ENCODE peak calls at places on chromosome 7, in five cellular contexts. V is A549, C is breast epithelium, M is uterus, H is suprapubic skin. D is an unnamed sample.

GRCh38 chr7:157397751-157398691 is 61.2 kb downstream of the DNAJB6 start:
- DNase-seq in C (no peak), V (peak), H (no peak), M (peak), D (peak)

GRCh38 chr7:28479507-28479947 is 67.2 kb downstream of the CREB5 start:
- DNase-seq in C (no peak), M (no peak), V (no peak), H (no peak), D (no peak)

GRCh38 chr7:70325509-70326101 is 727.3 kb downstream of the AUTS2 start:
- DNase-seq in C (no peak), H (no peak), M (peak), V (peak), D (peak)

GRCh38 chr7:88337556-88337955 is 30.9 kb upstream of the STEAP4 start:
- DNase-seq in C (no peak), H (no peak), M (no peak), V (no peak), D (no peak)

GRCh38 chr7:39904077-39904486 is 46.0 kb upstream of the CDK13 start:
- DNase-seq in H (no peak), V (no peak), C (no peak), M (no peak), D (no peak)

GRCh38 chr7:11751807-11752389 is 80.1 kb downstream of the THSD7A start:
- DNase-seq in V (peak), M (no peak), H (no peak), C (no peak), D (no peak)

GRCh38 chr7:147894271-147894670 is 696.3 kb upstream of the C7orf33 start:
- DNase-seq in V (no peak), C (no peak), H (no peak), M (no peak), D (no peak)

GRCh38 chr7:140610204-140611165 is 30.1 kb downstream of the DENND2A start:
- DNase-seq in H (no peak), M (no peak), C (no peak), V (no peak), D (no peak)

GRCh38 chr7:142942746-142943145 is 3.5 kb downstream of the LLCFC1 start:
- DNase-seq in V (no peak), H (no peak), C (no peak), M (no peak), D (no peak)

GRCh38 chr7:149734514-149735075 is 38.8 kb downstream of the ZNF467 start:
- DNase-seq in C (no peak), M (no peak), H (peak), V (no peak), D (peak)

GRCh38 chr7:192701-193536 is 548 bp downstream of the FAM20C start:
- DNase-seq in V (peak), M (no peak), H (no peak), C (no peak), D (no peak)

GRCh38 chr7:113819474-113819873 is 99.3 kb downstream of the PPP1R3A start:
- DNase-seq in V (no peak), H (no peak), C (no peak), M (no peak), D (no peak)

GRCh38 chr7:128093606-128094005 is 62.4 kb upstream of the LRRC4 start:
- DNase-seq in H (no peak), M (no peak), C (no peak), V (no peak), D (no peak)

GRCh38 chr7:48244902-48245301 is 73.6 kb downstream of the ABCA13 start:
- DNase-seq in M (no peak), H (no peak), C (no peak), V (no peak), D (no peak)

GRCh38 chr7:46387646-46388045 is 466.6 kb upstream of the IGFBP3 start:
- DNase-seq in M (no peak), H (no peak), V (no peak), C (no peak), D (no peak)

GRCh38 chr7:268991-269390 is 21.0 kb upstream of the FOXL3 start:
- DNase-seq in C (no peak), M (no peak), H (no peak), V (no peak), D (no peak)

GRCh38 chr7:43647314-43647691 is 64.4 kb downstream of the STK17A start:
- DNase-seq in C (no peak), H (no peak), M (no peak), V (no peak), D (peak)

GRCh38 chr7:10429516-10429915 is 544.2 kb upstream of the PHF14 start:
- DNase-seq in H (no peak), C (no peak), V (no peak), M (no peak), D (no peak)

GRCh38 chr7:24052572-24053223 is 231.3 kb upstream of the NPY start:
- DNase-seq in V (no peak), C (no peak), H (no peak), M (no peak), D (no peak)

GRCh38 chr7:5143935-5144903 is 45.8 kb upstream of the WIPI2 start:
- DNase-seq in C (no peak), M (no peak), V (no peak), H (peak), D (no peak)

GRCh38 chr7:130853503-130854279 is 119.7 kb upstream of the KLF14 start:
- DNase-seq in M (no peak), C (no peak), H (no peak), V (peak), D (no peak)

GRCh38 chr7:52684388-52684787 is 351.0 kb upstream of the POM121L12 start:
- DNase-seq in H (no peak), V (no peak), M (no peak), C (no peak), D (no peak)

GRCh38 chr7:37247881-37248280 is 200.8 kb downstream of the ELMO1 start:
- DNase-seq in C (no peak), M (no peak), H (no peak), V (peak), D (no peak)

GRCh38 chr7:117470777-117471176 is 9.0 kb upstream of the CFTR start:
- DNase-seq in V (no peak), C (no peak), M (no peak), H (no peak), D (peak)

GRCh38 chr7:5591547-5591899 is 167.9 kb upstream of the TNRC18 start:
- DNase-seq in V (peak), C (peak), H (no peak), M (no peak), D (peak)

GRCh38 chr7:30799206-30799975 is 28.2 kb downstream of the MINDY4 start:
- DNase-seq in H (peak), V (no peak), M (peak), C (no peak), D (peak)

GRCh38 chr7:22896917-22897316 is 74.3 kb upstream of the TOMM7 start:
- DNase-seq in C (no peak), V (no peak), H (no peak), M (no peak), D (no peak)

GRCh38 chr7:1675036-1675671 is 5.1 kb downstream of the ELFN1 start:
- DNase-seq in M (no peak), V (no peak), H (peak), C (no peak), D (peak)

GRCh38 chr7:148700693-148701092 is 2.0 kb downstream of the CUL1 start:
- DNase-seq in C (no peak), H (no peak), V (peak), M (no peak), D (no peak)

GRCh38 chr7:151924508-151924907 is 31.7 kb upstream of the GALNTL5 start:
- DNase-seq in M (no peak), H (no peak), V (no peak), C (no peak), D (no peak)

GRCh38 chr7:2175514-2175913 is 57.2 kb downstream of the MAD1L1 start:
- DNase-seq in C (peak), H (no peak), M (peak), V (peak), D (peak)

GRCh38 chr7:98613601-98614425 is 3.3 kb upstream of the NPTX2 start:
- DNase-seq in V (peak), C (no peak), H (no peak), M (no peak), D (no peak)

GRCh38 chr7:43952028-43952427 is 25.8 kb downstream of the UBE2D4 start:
- DNase-seq in V (no peak), C (no peak), H (no peak), M (no peak), D (no peak)

GRCh38 chr7:70042533-70042932 is 444.3 kb downstream of the AUTS2 start:
- DNase-seq in M (no peak), H (no peak), V (no peak), C (no peak), D (no peak)

GRCh38 chr7:76338298-76339084 is 20.3 kb downstream of the YWHAG start:
- DNase-seq in H (no peak), V (no peak), C (no peak), M (no peak), D (no peak)
- H3K27ac ChIP-seq in H (no peak), V (peak), C (no peak), M (peak), D (peak)

GRCh38 chr7:32958046-32959025 is 1.1 kb downstream of the FKBP9 start:
- DNase-seq in V (peak), C (no peak), M (peak), H (peak), D (peak)

GRCh38 chr7:32952876-32953275 is 4.4 kb upstream of the FKBP9 start:
- DNase-seq in C (no peak), M (no peak), H (no peak), V (no peak), D (no peak)

DNA sequence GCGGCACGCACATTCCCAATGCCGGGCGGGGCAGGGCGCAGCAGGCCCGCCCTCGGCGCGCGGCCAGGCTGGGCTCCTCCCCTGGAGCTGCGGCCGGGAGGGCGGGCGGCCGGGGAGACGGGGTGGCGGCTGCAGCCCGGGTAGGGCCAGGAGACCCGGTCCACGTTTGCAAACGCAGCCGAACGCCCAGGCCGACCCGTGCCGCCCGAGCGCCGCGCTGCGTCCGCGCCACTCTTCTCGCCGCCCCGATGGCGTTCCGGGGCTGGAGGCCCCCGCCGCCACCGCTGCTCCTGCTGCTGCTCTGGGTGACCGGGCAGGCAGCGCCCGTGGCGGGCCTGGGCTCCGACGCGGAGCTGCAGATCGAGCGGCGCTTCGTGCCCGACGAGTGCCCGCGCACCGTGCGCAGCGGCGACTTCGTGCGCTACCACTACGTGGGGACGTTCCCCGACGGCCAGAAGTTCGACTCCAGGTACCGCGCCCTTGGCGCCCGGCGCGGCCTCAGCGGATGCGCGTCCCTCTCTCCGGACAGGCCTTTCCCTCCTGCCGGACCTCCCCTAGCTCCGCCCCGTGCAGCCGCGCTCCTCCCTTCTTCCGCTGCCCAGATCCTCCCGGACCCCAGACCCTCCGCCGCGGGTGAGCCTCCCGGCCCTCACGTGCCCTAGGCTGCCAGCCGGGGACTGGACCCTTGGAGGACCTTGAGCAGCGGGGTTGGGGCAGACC is at the start of gene FKBP9:
- DNase-seq in H (peak), M (peak), V (peak), C (peak), D (peak)
- TF ChIP-seq POLR2A in H (no peak), M (peak), V (peak), C (no peak), D (peak)

GRCh38 chr7:96174812-96175211 is 147.1 kb downstream of the SLC25A13 start:
- DNase-seq in M (no peak), H (no peak), V (no peak), C (no peak), D (no peak)
- H3K27ac ChIP-seq in M (no peak), H (no peak), V (no peak), C (no peak), D (no peak)

DNA sequence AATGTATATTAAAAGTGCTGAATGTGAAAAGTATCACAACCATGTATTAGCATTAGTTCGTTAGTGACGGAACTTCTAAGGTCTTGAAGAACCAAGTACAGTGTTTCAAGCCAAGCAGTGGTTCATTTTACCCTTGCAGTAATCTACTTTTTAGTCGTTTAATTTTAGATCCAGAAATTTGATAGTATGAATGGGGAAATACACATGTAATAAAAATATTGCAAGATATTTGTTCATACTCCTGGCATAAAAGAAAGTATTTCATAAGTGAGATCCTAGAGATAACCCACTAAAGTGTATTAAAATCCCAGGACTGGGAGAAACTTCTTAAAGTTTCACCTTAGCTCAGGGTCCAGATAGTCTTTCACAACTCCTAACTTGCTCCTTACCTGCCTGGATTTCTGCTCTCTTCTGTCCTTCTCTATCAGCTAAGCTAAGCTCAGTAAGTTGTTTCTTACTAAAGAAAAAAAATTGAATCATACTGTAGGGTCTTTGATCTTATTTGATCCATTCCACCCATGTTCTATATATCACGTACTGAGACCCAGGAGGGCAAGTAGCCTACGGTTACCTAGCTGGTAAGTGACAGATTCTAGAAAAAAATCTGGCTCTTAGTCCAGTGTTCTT is 1.5 kb downstream of the BCAP29 start:
- DNase-seq in M (no peak), C (no peak), V (no peak), H (no peak), D (no peak)
- TF ChIP-seq POLR2A in M (no peak), C (no peak), V (no peak), H (no peak), D (no peak)

DNA sequence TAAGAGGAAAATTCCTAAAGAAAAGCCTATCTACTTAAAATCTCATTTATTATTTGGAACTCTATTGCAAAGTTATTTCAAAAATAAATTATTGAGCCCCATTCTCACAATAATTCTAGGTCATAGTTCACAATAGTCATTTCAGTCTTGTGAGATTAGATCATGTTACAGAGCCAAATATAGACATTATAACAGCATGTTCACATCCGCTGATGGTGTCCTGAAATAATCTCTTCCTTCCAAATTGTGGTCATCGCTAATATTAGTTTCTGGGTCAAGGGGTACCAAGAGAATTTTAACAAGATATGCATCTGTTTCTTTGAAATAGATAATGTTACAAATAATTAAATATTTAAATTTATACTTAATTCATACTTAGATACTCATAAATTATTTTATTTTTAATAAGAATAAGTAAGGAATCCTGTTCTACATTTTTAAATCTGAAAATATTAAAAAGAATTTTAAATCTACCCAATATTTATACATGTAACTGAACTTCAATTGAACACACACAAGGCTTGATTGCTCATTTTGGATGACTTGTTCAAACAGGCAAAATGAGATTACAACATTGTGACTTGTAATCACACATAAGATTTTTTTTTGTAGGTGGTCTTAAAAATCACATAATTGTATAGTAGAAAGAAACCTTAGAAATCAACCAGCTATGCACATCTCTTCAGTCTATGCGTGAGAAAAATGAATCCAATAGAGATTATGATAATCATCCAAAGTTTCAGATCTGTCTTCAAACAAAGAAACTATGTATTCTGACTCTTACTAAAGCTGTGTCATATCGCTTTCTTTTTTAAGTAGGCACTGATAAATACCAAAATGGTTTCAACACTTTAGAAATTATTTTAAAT is 13.1 kb downstream of the GNAT3 start:
- DNase-seq in V (no peak), C (no peak), H (no peak), M (no peak), D (no peak)
- H3K27ac ChIP-seq in V (peak), C (peak), H (peak), M (peak), D (peak)

GRCh38 chr7:100829150-100829716 is 1.9 kb upstream of the EPHB4 start:
- DNase-seq in V (no peak), M (peak), H (no peak), C (no peak), D (peak)

GRCh38 chr7:100826546-100827329 is 585 bp downstream of the EPHB4 start:
- DNase-seq in H (no peak), M (peak), C (no peak), V (no peak), D (no peak)

GRCh38 chr7:100825215-100825671 is 2.1 kb downstream of the EPHB4 start:
- DNase-seq in C (no peak), H (no peak), V (no peak), M (peak), D (peak)

GRCh38 chr7:100825760-100826545 is 1.4 kb downstream of the EPHB4 start:
- DNase-seq in H (no peak), C (no peak), V (peak), M (no peak), D (no peak)

GRCh38 chr7:100827330-100828226 is at the start of gene EPHB4:
- DNase-seq in H (peak), C (peak), M (peak), V (peak), D (peak)
- TF ChIP-seq POLR2A in H (no peak), C (no peak), M (peak), V (peak), D (peak)

GRCh38 chr7:73622527-73622908 is 1.8 kb downstream of the MLXIPL start:
- DNase-seq in C (no peak), H (no peak), V (no peak), M (no peak), D (no peak)
- H3K27ac ChIP-seq in C (no peak), H (no peak), V (peak), M (no peak), D (no peak)

DNA sequence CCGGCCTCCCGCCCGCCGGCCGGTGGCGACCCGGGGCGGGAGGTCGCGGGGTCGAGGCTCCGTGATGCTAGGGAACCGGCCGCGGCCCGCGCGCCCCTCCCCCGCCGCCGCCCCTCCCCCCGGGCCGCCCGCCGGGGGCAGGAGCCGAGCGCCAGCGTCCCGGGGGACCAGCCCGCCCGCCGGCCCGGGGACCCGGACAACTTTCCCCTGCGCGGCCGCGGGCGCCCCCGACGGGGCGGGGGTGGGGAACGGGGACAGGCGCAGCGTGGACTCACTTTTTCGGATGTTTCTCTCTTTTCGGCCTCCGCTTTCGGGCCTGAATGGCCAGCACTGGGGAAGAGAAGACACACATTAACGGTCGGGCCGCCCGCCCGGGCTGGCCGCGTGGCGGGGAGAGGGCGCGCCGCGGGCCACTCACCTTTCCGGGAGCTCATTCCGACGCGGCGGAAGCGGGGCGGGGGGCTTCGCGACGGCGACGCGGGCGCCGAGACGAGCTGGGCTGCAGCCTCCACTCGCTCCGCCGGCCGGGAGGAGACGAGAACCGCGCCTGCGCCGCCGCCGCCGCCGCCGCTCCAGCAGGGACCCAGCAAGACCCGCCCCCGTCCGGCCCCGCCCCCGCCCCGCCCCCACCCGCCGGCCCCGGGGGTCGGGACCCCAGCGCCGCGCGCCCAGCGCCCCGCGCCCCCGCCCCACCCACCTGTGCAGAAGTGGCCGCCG is at the start of gene SRPK2:
- DNase-seq in V (peak), C (peak), M (peak), H (peak), D (peak)
- TF ChIP-seq POLR2A in V (peak), C (no peak), M (peak), H (no peak), D (peak)